ENCODE peak calls at places on chromosomes 2 and 18, in six cellular contexts. R is neural progenitor cell, Q is colonic mucosa, A is fibroblast of lung, K is transverse colon, Z is hepatocyte. Y is an unnamed sample. For H3K9me3, the result is how much of the 10 kb centered on the place peaks cover.

GRCh38 chr2:227473019-227473461 is 1.1 kb downstream of the AGFG1 start:
- DNase-seq in R (no peak), Q (no peak), A (no peak), K (no peak), Z (no peak), Y (no peak)

GRCh38 chr2:132758995-132759394 is 89.0 kb upstream of the LYPD1 start:
- DNase-seq in R (no peak), Q (no peak), A (no peak), K (no peak), Z (no peak), Y (no peak)

GRCh38 chr18:9612215-9612830 is 2.0 kb downstream of the PPP4R1 start:
- DNase-seq in R (peak), Q (peak), A (peak), K (peak), Z (peak), Y (no peak)

GRCh38 chr2:63818276-63818675 is 23.4 kb upstream of the UGP2 start:
- DNase-seq in R (no peak), Q (no peak), A (no peak), K (no peak), Z (no peak), Y (no peak)

GRCh38 chr2:6352906-6353515 is 512.7 kb downstream of the CMPK2 start:
- DNase-seq in R (peak), Q (peak), A (peak), K (peak), Z (peak), Y (no peak)

GRCh38 chr2:219058541-219059374 is 2.0 kb downstream of the IHH start:
- DNase-seq in R (peak), Q (peak), A (peak), K (peak), Z (peak), Y (no peak)

GRCh38 chr2:70988151-70988550 is 6.5 kb downstream of the TEX261 start:
- DNase-seq in R (no peak), Q (no peak), A (no peak), K (no peak), Z (no peak), Y (no peak)

GRCh38 chr2:71997843-71998242 is 149.8 kb downstream of the CYP26B1 start:
- DNase-seq in R (no peak), Q (no peak), A (no peak), K (no peak), Z (no peak), Y (no peak)

GRCh38 chr2:127594116-127594591 is 51.8 kb upstream of the GPR17 start:
- DNase-seq in R (no peak), Q (no peak), A (no peak), K (peak), Z (no peak), Y (peak)

GRCh38 chr18:78528437-78529228 is 451.0 kb upstream of the SALL3 start:
- DNase-seq in R (peak), Q (no peak), A (no peak), K (no peak), Z (no peak), Y (no peak)

GRCh38 chr2:169034256-169034655 is 3.1 kb upstream of the ABCB11 start:
- DNase-seq in R (no peak), Q (peak), A (peak), K (peak), Z (peak), Y (no peak)

GRCh38 chr2:62200291-62200841 is 4.5 kb downstream of the B3GNT2 start:
- DNase-seq in R (no peak), Q (no peak), A (no peak), K (no peak), Z (no peak), Y (no peak)

GRCh38 chr2:61750624-61751023 is 103.2 kb downstream of the FAM161A start:
- DNase-seq in R (no peak), Q (no peak), A (peak), K (no peak), Z (peak), Y (no peak)

GRCh38 chr2:235716875-235717496 is 223.1 kb downstream of the AGAP1 start:
- DNase-seq in R (no peak), Q (no peak), A (peak), K (no peak), Z (no peak), Y (no peak)

GRCh38 chr2:119494163-119494790 is 30.0 kb downstream of the SCTR start:
- DNase-seq in R (no peak), Q (no peak), A (no peak), K (no peak), Z (no peak), Y (peak)

GRCh38 chr2:46120792-46121565 is 176.2 kb upstream of the EPAS1 start:
- DNase-seq in R (no peak), Q (peak), A (no peak), K (peak), Z (peak), Y (no peak)

GRCh38 chr2:200944467-200945394 is 18.7 kb downstream of the ORC2 start:
- DNase-seq in R (no peak), Q (peak), A (peak), K (peak), Z (peak), Y (no peak)

GRCh38 chr2:56338232-56338631 is 154.4 kb downstream of the CCDC85A start:
- DNase-seq in R (no peak), Q (no peak), A (no peak), K (no peak), Z (no peak), Y (no peak)

GRCh38 chr2:230847883-230848388 is 16.8 kb upstream of the ITM2C start:
- DNase-seq in R (peak), Q (peak), A (peak), K (peak), Z (peak), Y (peak)

GRCh38 chr2:32865399-32866068 is 81.2 kb upstream of the LTBP1 start:
- DNase-seq in R (no peak), Q (no peak), A (peak), K (no peak), Z (no peak), Y (no peak)

GRCh38 chr2:120953066-120953760 is 217.5 kb downstream of the GLI2 start:
- DNase-seq in R (no peak), Q (no peak), A (no peak), K (no peak), Z (no peak), Y (no peak)

GRCh38 chr2:233353769-233354499 is at the start of gene DGKD:
- DNase-seq in R (peak), Q (peak), A (peak), K (peak), Z (peak), Y (no peak)

GRCh38 chr2:102473020-102473419 is at the start of gene SLC9A4:
- DNase-seq in R (peak), Q (peak), A (peak), K (peak), Z (peak), Y (peak)

GRCh38 chr2:21251216-21251971 is 127.6 kb downstream of the TDRD15 start:
- DNase-seq in R (no peak), Q (peak), A (no peak), K (peak), Z (peak), Y (no peak)

GRCh38 chr2:219718066-219718465 is 90.6 kb downstream of the SLC4A3 start:
- DNase-seq in R (no peak), Q (no peak), A (no peak), K (no peak), Z (no peak), Y (no peak)

GRCh38 chr2:42248846-42249245 is 79.7 kb downstream of the EML4 start:
- DNase-seq in R (no peak), Q (no peak), A (no peak), K (no peak), Z (no peak), Y (no peak)

GRCh38 chr2:239846789-239847676 is 178.1 kb downstream of the NDUFA10 start:
- DNase-seq in R (no peak), Q (no peak), A (no peak), K (no peak), Z (no peak), Y (no peak)

GRCh38 chr2:130368786-130369185 is 12.9 kb downstream of the PTPN18 start:
- DNase-seq in R (no peak), Q (no peak), A (no peak), K (no peak), Z (no peak), Y (no peak)

GRCh38 chr2:68251855-68252406 is 401 bp downstream of the PPP3R1 start:
- DNase-seq in R (peak), Q (peak), A (no peak), K (peak), Z (peak), Y (peak)

GRCh38 chr18:29147944-29148343 is 971.0 kb upstream of the CDH2 start:
- DNase-seq in R (peak), Q (no peak), A (peak), K (no peak), Z (peak), Y (no peak)

GRCh38 chr2:168920504-168921157 is 19.5 kb downstream of the G6PC2 start:
- DNase-seq in R (peak), Q (no peak), A (peak), K (no peak), Z (peak), Y (no peak)

GRCh38 chr2:239950144-239950920 is 74.8 kb downstream of the NDUFA10 start:
- DNase-seq in R (no peak), Q (no peak), A (no peak), K (no peak), Z (no peak), Y (no peak)

GRCh38 chr2:176911-177310 is 86.9 kb downstream of the SH3YL1 start:
- DNase-seq in R (no peak), Q (no peak), A (no peak), K (no peak), Z (no peak), Y (no peak)

GRCh38 chr2:200380139-200380561 is 73.7 kb downstream of the SPATS2L start:
- DNase-seq in R (peak), Q (no peak), A (peak), K (no peak), Z (no peak), Y (no peak)

GRCh38 chr18:21194871-21195771 is 46.9 kb upstream of the GREB1L start:
- DNase-seq in R (peak), Q (no peak), A (peak), K (no peak), Z (peak), Y (no peak)

GRCh38 chr2:147030966-147031760 is 813.7 kb upstream of the ACVR2A start:
- DNase-seq in R (no peak), Q (no peak), A (peak), K (no peak), Z (peak), Y (no peak)

GRCh38 chr2:109632158-109632789 is 18.1 kb downstream of the SOWAHC start:
- DNase-seq in R (no peak), Q (no peak), A (no peak), K (no peak), Z (no peak), Y (no peak)

GRCh38 chr2:73069041-73069854 is 2.3 kb downstream of the SFXN5 start:
- DNase-seq in R (no peak), Q (no peak), A (peak), K (no peak), Z (peak), Y (no peak)
- H3K4me3 ChIP-seq in R (no peak), Q (no peak), A (peak), K (peak), Z (peak), Y (peak)

DNA sequence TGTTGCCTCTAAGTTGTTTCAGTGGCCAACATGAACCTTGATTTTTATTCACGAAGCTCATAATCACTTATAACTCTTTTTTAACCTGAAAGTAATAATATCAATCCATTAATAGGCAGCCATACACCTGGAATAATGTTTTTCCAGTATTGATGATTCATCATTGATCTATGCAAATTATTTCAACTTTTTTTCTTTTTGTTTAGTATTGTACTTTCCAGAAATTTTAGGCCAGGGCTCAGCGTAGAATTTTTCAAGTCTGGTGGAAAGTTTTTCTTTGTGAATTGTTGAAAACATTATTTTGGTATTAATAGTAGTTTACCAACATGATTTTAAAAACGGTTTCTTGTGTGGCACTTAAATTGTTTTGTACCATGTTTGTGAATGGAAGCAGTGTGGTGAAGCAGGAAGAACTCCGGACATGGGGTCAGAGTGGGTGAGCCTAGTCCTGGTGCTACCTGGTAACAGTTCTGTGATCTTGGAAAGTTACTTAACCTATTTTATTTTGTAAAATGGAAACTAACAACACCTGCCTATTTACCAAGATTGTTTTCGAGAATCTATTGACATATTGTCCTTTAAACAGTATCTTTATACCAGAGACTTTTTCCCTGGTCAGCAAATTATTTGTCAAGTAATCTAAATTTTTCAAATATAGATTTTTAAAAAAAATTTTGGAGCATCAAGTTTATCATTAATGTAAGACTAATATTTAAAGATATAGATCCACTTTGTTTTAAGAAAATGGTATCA is 2.3 kb downstream of the INSIG2 start:
- DNase-seq in R (no peak), Q (no peak), A (no peak), K (no peak), Z (no peak), Y (no peak)
- H3K27ac ChIP-seq in R (no peak), Q (no peak), A (no peak), K (no peak), Z (no peak), Y (no peak)

DNA sequence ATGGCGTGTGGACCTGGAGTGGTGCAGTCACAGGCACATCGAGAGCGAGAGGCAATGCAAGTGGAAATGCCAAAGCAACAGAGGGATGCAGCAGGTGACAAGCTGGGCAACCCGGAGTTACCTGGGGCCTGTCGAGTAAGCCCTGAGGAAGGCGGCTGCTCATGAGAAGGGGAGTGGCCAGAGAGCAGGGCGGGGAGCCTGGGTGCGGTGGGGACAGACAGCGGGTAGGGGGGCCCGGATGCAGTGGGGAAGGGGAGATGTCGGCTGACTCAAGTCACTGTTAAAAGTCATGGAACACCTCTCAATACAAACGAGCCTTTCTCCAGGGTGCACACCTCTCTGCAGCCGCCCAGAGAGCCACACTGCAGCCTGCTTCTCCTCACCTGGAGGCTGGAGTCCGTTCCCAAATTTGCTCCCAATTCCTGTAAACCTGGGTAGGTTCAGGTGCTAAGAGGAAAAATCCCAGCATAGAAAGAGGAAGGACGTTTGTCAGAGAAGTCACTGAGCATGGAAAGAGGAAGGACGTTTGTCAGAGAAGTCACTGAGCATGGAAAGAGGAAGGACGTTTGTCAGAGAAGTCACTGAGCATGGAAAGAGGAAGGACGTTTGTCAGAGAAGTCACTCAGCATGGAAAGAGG is 71.8 kb upstream of the TWIST2 start:
- DNase-seq in R (no peak), Q (no peak), A (no peak), K (no peak), Z (no peak), Y (no peak)
- H3K9me3 ChIP-seq in R (under half), Q (under half), A (under half), K (under half), Z (under half), Y (under half)

DNA sequence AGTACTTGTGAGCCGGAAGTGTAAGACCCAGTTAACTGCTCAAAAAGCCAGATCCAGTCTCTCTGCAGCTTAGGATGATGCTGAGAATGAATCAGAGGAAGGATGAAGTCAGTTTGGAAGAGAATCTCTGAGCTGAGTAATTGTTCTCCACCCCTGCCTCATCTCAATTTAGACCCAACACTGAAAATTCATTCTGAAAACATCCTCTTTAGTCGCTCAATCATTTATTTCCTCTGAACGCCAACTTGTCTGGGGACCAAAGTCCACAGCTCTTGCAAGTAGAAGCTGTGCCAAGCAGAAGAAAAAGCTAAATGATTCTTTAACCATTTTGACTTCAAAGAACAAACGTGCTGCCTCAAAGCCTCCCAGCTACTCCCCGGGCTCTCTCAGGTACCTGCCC is 177.1 kb upstream of the KLHL29 start:
- DNase-seq in R (no peak), Q (peak), A (no peak), K (peak), Z (no peak), Y (no peak)
- H3K4me3 ChIP-seq in R (no peak), Q (no peak), A (no peak), K (no peak), Z (no peak), Y (no peak)

DNA sequence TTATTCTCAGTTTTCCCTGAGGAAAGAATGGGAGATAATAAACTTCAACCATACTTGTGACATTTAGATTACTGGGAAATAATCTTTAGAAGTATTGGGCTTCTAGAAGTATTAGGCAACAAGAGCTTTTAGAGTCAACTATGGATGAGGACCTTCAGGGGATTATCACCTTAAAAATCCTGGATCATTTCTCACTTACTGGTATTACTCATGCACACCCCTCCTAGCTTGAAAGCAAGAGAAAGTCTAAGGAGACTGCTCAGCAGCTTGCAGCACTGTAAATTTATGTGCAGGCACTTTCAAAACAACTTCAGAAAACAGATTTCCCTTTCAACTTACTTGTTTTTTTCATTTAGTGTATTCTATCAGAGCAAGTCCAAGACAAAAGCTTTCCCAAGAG is 175.8 kb downstream of the NRXN1 start:
- DNase-seq in R (no peak), Q (no peak), A (peak), K (no peak), Z (no peak), Y (no peak)
- H3K27ac ChIP-seq in R (no peak), Q (no peak), A (no peak), K (no peak), Z (no peak), Y (no peak)

GRCh38 chr2:73532381-73532780 is 109.8 kb downstream of the NAT8 start:
- DNase-seq in R (no peak), Q (no peak), A (no peak), K (no peak), Z (no peak), Y (no peak)
- H3K9me3 ChIP-seq in R (under half), Q (under half), A (under half), K (under half), Z (under half), Y (under half)

GRCh38 chr18:67514901-67515540 is 1.5 kb downstream of the DSEL start:
- DNase-seq in R (no peak), Q (no peak), A (peak), K (no peak), Z (no peak), Y (no peak)

GRCh38 chr18:67515987-67516431 is 511 bp downstream of the DSEL start:
- DNase-seq in R (peak), Q (peak), A (peak), K (peak), Z (peak), Y (peak)

GRCh38 chr18:67516432-67517223 is at the start of gene DSEL:
- DNase-seq in R (peak), Q (peak), A (peak), K (peak), Z (peak), Y (peak)

GRCh38 chr18:67513285-67513684 is 3.2 kb downstream of the DSEL start:
- DNase-seq in R (peak), Q (no peak), A (no peak), K (no peak), Z (peak), Y (no peak)

GRCh38 chr18:67514465-67514864 is 2.1 kb downstream of the DSEL start:
- DNase-seq in R (no peak), Q (no peak), A (no peak), K (no peak), Z (no peak), Y (no peak)
- H3K4me3 ChIP-seq in R (no peak), Q (no peak), A (peak), K (no peak), Z (peak), Y (peak)

DNA sequence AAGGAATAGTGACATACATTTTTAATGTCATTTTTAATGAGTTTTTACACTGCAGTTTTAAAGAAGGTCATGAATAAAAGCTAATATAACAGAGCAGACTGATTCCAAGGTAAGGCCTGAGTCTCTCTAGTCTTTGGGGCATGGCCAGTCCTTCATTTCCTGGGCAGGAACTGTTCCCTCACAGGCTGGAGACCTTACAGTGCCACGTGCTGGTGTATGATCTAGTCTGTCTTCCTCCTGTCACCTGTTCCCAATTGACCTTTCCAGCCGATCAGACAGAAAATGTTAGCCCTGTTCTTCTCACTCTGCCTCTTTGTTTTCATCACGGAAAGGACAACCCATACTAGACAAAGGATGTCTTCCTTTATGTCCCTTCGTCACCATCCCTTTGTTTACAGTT is 33.6 kb downstream of the ZCCHC2 start:
- DNase-seq in R (peak), Q (no peak), A (no peak), K (no peak), Z (no peak), Y (no peak)
- H3K27ac ChIP-seq in R (no peak), Q (no peak), A (no peak), K (no peak), Z (no peak), Y (no peak)